ENCODE peak calls at places on chromosomes 7 and 10, in nine cellular contexts. One of them, this sample, is unnamed.

GRCh38 chr7:75559355-75559986 is 67.4 kb downstream of the SPDYE5 start:
- DNase-seq in esophagus muscularis mucosa: no peak
- DNase-seq in right atrium auricular region: no peak
- DNase-seq in trophoblast cell: peak; percentile 88
- DNase-seq in CD4-positive, CD25-positive, alpha-beta regulatory T cell: no peak
- DNase-seq in DND-41: no peak
- DNase-seq in CD4-positive, alpha-beta memory T cell: no peak
- DNase-seq in pancreas: no peak
- DNase-seq in aorta: no peak
- DNase-seq in this sample: no peak

GRCh38 chr10:89940076-89940475 is 238.7 kb downstream of the KIF20B start:
- DNase-seq in CD4-positive, alpha-beta memory T cell: no peak
- DNase-seq in aorta: no peak
- DNase-seq in right atrium auricular region: no peak
- DNase-seq in CD4-positive, CD25-positive, alpha-beta regulatory T cell: no peak
- DNase-seq in trophoblast cell: no peak
- DNase-seq in esophagus muscularis mucosa: no peak
- DNase-seq in pancreas: no peak
- DNase-seq in DND-41: no peak
- DNase-seq in this sample: no peak

GRCh38 chr7:130421685-130422084 is 19.1 kb downstream of the CEP41 start:
- DNase-seq in CD4-positive, alpha-beta memory T cell: no peak
- DNase-seq in esophagus muscularis mucosa: no peak
- DNase-seq in trophoblast cell: no peak
- DNase-seq in right atrium auricular region: no peak
- DNase-seq in pancreas: no peak
- DNase-seq in CD4-positive, CD25-positive, alpha-beta regulatory T cell: no peak
- DNase-seq in aorta: no peak
- DNase-seq in DND-41: no peak
- DNase-seq in this sample: no peak

GRCh38 chr10:11249134-11249533 is 231.5 kb downstream of the CELF2 start:
- DNase-seq in CD4-positive, CD25-positive, alpha-beta regulatory T cell: no peak
- DNase-seq in pancreas: no peak
- DNase-seq in CD4-positive, alpha-beta memory T cell: no peak
- DNase-seq in esophagus muscularis mucosa: no peak
- DNase-seq in right atrium auricular region: no peak
- DNase-seq in trophoblast cell: no peak
- DNase-seq in aorta: no peak
- DNase-seq in DND-41: no peak
- DNase-seq in this sample: no peak

GRCh38 chr7:139797607-139798006 is 19.8 kb upstream of the HIPK2 start:
- DNase-seq in trophoblast cell: no peak
- DNase-seq in CD4-positive, CD25-positive, alpha-beta regulatory T cell: no peak
- DNase-seq in aorta: no peak
- DNase-seq in CD4-positive, alpha-beta memory T cell: no peak
- DNase-seq in right atrium auricular region: no peak
- DNase-seq in esophagus muscularis mucosa: no peak
- DNase-seq in pancreas: no peak
- DNase-seq in DND-41: no peak
- DNase-seq in this sample: no peak

GRCh38 chr10:92239600-92240288 is 51.1 kb downstream of the CPEB3 start:
- DNase-seq in esophagus muscularis mucosa: no peak
- DNase-seq in aorta: peak; percentile 87
- DNase-seq in right atrium auricular region: no peak
- DNase-seq in trophoblast cell: peak; percentile 18
- DNase-seq in CD4-positive, alpha-beta memory T cell: peak; percentile 48
- DNase-seq in pancreas: peak; percentile 83
- DNase-seq in CD4-positive, CD25-positive, alpha-beta regulatory T cell: peak; percentile 2
- DNase-seq in DND-41: peak; percentile 42
- DNase-seq in this sample: peak; percentile 30

GRCh38 chr7:103532955-103533354 is 86.9 kb upstream of the SLC26A5 start:
- DNase-seq in pancreas: no peak
- DNase-seq in CD4-positive, CD25-positive, alpha-beta regulatory T cell: no peak
- DNase-seq in DND-41: no peak
- DNase-seq in esophagus muscularis mucosa: no peak
- DNase-seq in trophoblast cell: no peak
- DNase-seq in CD4-positive, alpha-beta memory T cell: no peak
- DNase-seq in right atrium auricular region: no peak
- DNase-seq in aorta: no peak
- DNase-seq in this sample: no peak

GRCh38 chr10:72316748-72317435 is 37.8 kb downstream of the DNAJB12 start:
- DNase-seq in esophagus muscularis mucosa: no peak
- DNase-seq in aorta: no peak
- DNase-seq in CD4-positive, alpha-beta memory T cell: peak; percentile 59
- DNase-seq in trophoblast cell: no peak
- DNase-seq in pancreas: peak; percentile 89
- DNase-seq in CD4-positive, CD25-positive, alpha-beta regulatory T cell: no peak
- DNase-seq in DND-41: peak; percentile 88
- DNase-seq in right atrium auricular region: no peak
- DNase-seq in this sample: peak; percentile 56

GRCh38 chr7:157683251-157684156 is 346.7 kb downstream of the DNAJB6 start:
- DNase-seq in CD4-positive, alpha-beta memory T cell: no peak
- DNase-seq in aorta: no peak
- DNase-seq in DND-41: peak; percentile 2
- DNase-seq in pancreas: peak; percentile 45
- DNase-seq in esophagus muscularis mucosa: no peak
- DNase-seq in trophoblast cell: no peak
- DNase-seq in CD4-positive, CD25-positive, alpha-beta regulatory T cell: no peak
- DNase-seq in right atrium auricular region: no peak
- DNase-seq in this sample: no peak

GRCh38 chr7:38306914-38307313 is 33.5 kb upstream of the TARP start:
- DNase-seq in pancreas: no peak
- DNase-seq in aorta: no peak
- DNase-seq in trophoblast cell: no peak
- DNase-seq in right atrium auricular region: no peak
- DNase-seq in CD4-positive, alpha-beta memory T cell: peak; percentile 50
- DNase-seq in CD4-positive, CD25-positive, alpha-beta regulatory T cell: no peak
- DNase-seq in DND-41: no peak
- DNase-seq in esophagus muscularis mucosa: no peak
- DNase-seq in this sample: no peak

GRCh38 chr7:45687721-45688120 is 113.6 kb downstream of the ADCY1 start:
- DNase-seq in DND-41: no peak
- DNase-seq in aorta: peak; percentile 46
- DNase-seq in trophoblast cell: no peak
- DNase-seq in right atrium auricular region: peak; percentile 23
- DNase-seq in esophagus muscularis mucosa: peak; percentile 82
- DNase-seq in CD4-positive, CD25-positive, alpha-beta regulatory T cell: no peak
- DNase-seq in pancreas: no peak
- DNase-seq in CD4-positive, alpha-beta memory T cell: no peak
- DNase-seq in this sample: no peak

GRCh38 chr10:47322300-47323061 is at the start of gene GDF2:
- DNase-seq in CD4-positive, alpha-beta memory T cell: no peak
- DNase-seq in aorta: peak; percentile 69
- DNase-seq in esophagus muscularis mucosa: no peak
- DNase-seq in CD4-positive, CD25-positive, alpha-beta regulatory T cell: no peak
- DNase-seq in pancreas: no peak
- DNase-seq in DND-41: no peak
- DNase-seq in trophoblast cell: no peak
- DNase-seq in right atrium auricular region: no peak
- DNase-seq in this sample: no peak

GRCh38 chr10:31838709-31839108 is 89.9 kb downstream of the ARHGAP12 start:
- DNase-seq in CD4-positive, CD25-positive, alpha-beta regulatory T cell: no peak
- DNase-seq in aorta: no peak
- DNase-seq in CD4-positive, alpha-beta memory T cell: no peak
- DNase-seq in esophagus muscularis mucosa: no peak
- DNase-seq in pancreas: no peak
- DNase-seq in right atrium auricular region: no peak
- DNase-seq in trophoblast cell: no peak
- DNase-seq in DND-41: no peak
- DNase-seq in this sample: no peak

GRCh38 chr10:107148906-107149305 is 15.6 kb downstream of the SORCS1 start:
- DNase-seq in right atrium auricular region: no peak
- DNase-seq in CD4-positive, alpha-beta memory T cell: no peak
- DNase-seq in DND-41: no peak
- DNase-seq in aorta: no peak
- DNase-seq in trophoblast cell: no peak
- DNase-seq in esophagus muscularis mucosa: no peak
- DNase-seq in pancreas: no peak
- DNase-seq in CD4-positive, CD25-positive, alpha-beta regulatory T cell: no peak
- DNase-seq in this sample: no peak

GRCh38 chr10:107139237-107139636 is 25.3 kb downstream of the SORCS1 start:
- DNase-seq in aorta: no peak
- DNase-seq in CD4-positive, CD25-positive, alpha-beta regulatory T cell: no peak
- DNase-seq in CD4-positive, alpha-beta memory T cell: no peak
- DNase-seq in esophagus muscularis mucosa: no peak
- DNase-seq in pancreas: no peak
- DNase-seq in trophoblast cell: no peak
- DNase-seq in DND-41: no peak
- DNase-seq in right atrium auricular region: no peak
- DNase-seq in this sample: no peak

GRCh38 chr10:107141539-107142061 is 22.9 kb downstream of the SORCS1 start:
- DNase-seq in CD4-positive, CD25-positive, alpha-beta regulatory T cell: no peak
- DNase-seq in aorta: no peak
- DNase-seq in pancreas: no peak
- DNase-seq in right atrium auricular region: no peak
- DNase-seq in trophoblast cell: no peak
- DNase-seq in esophagus muscularis mucosa: no peak
- DNase-seq in CD4-positive, alpha-beta memory T cell: no peak
- DNase-seq in DND-41: no peak
- DNase-seq in this sample: no peak

DNA sequence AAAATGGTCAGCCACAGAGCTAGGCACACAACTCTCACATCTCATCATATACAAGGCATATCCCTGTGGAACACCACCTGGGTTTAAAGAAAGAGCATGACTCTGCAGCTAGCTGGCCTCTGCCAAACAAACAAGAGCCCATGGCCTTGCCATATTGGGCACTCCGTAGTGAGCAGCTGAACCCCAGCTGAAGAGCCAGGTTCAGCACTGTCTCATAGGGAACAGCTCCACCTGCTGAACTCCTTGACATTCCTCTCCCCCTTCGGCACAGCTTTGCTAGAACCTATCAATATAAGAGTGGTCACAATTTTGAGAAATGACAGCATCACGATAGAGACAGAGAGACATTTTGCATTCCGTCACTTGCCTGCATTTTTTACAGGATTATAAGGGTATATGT is 20.0 kb downstream of the SORCS1 start:
- DNase-seq in esophagus muscularis mucosa: no peak
- DNase-seq in aorta: no peak
- DNase-seq in CD4-positive, CD25-positive, alpha-beta regulatory T cell: no peak
- DNase-seq in pancreas: no peak
- DNase-seq in CD4-positive, alpha-beta memory T cell: no peak
- DNase-seq in DND-41: no peak
- DNase-seq in trophoblast cell: no peak
- DNase-seq in right atrium auricular region: no peak
- DNase-seq in this sample: no peak
- H3K9me3 ChIP-seq in esophagus muscularis mucosa: no peaks in the 10 kb centered on the region
- H3K9me3 ChIP-seq in aorta: peaks cover 2% of the 10 kb centered on the region
- H3K9me3 ChIP-seq in CD4-positive, CD25-positive, alpha-beta regulatory T cell: no peaks in the 10 kb centered on the region
- H3K9me3 ChIP-seq in pancreas: no peaks in the 10 kb centered on the region
- H3K9me3 ChIP-seq in CD4-positive, alpha-beta memory T cell: no peaks in the 10 kb centered on the region
- H3K9me3 ChIP-seq in DND-41: no peaks in the 10 kb centered on the region
- H3K9me3 ChIP-seq in trophoblast cell: no peaks in the 10 kb centered on the region
- H3K9me3 ChIP-seq in right atrium auricular region: no peaks in the 10 kb centered on the region
- H3K9me3 ChIP-seq in this sample: no peaks in the 10 kb centered on the region

GRCh38 chr7:101624246-101625000 is 4.7 kb downstream of the MYL10 start:
- DNase-seq in aorta: no peak
- DNase-seq in DND-41: no peak
- DNase-seq in CD4-positive, alpha-beta memory T cell: no peak
- DNase-seq in right atrium auricular region: no peak
- DNase-seq in CD4-positive, CD25-positive, alpha-beta regulatory T cell: no peak
- DNase-seq in trophoblast cell: no peak
- DNase-seq in pancreas: no peak
- DNase-seq in esophagus muscularis mucosa: no peak
- DNase-seq in this sample: no peak

GRCh38 chr7:101628522-101628921 is 574 bp downstream of the MYL10 start:
- DNase-seq in pancreas: no peak
- DNase-seq in CD4-positive, alpha-beta memory T cell: no peak
- DNase-seq in DND-41: no peak
- DNase-seq in trophoblast cell: no peak
- DNase-seq in right atrium auricular region: no peak
- DNase-seq in CD4-positive, CD25-positive, alpha-beta regulatory T cell: no peak
- DNase-seq in esophagus muscularis mucosa: no peak
- DNase-seq in aorta: no peak
- DNase-seq in this sample: no peak

GRCh38 chr7:101626069-101626671 is 2.9 kb downstream of the MYL10 start:
- DNase-seq in esophagus muscularis mucosa: no peak
- DNase-seq in CD4-positive, alpha-beta memory T cell: no peak
- DNase-seq in DND-41: no peak
- DNase-seq in pancreas: no peak
- DNase-seq in right atrium auricular region: no peak
- DNase-seq in aorta: no peak
- DNase-seq in trophoblast cell: peak; percentile 24
- DNase-seq in CD4-positive, CD25-positive, alpha-beta regulatory T cell: no peak
- DNase-seq in this sample: no peak

GRCh38 chr7:101625076-101625914 is 3.8 kb downstream of the MYL10 start:
- DNase-seq in esophagus muscularis mucosa: no peak
- DNase-seq in DND-41: no peak
- DNase-seq in right atrium auricular region: no peak
- DNase-seq in pancreas: no peak
- DNase-seq in aorta: no peak
- DNase-seq in CD4-positive, CD25-positive, alpha-beta regulatory T cell: no peak
- DNase-seq in CD4-positive, alpha-beta memory T cell: no peak
- DNase-seq in trophoblast cell: no peak
- DNase-seq in this sample: no peak

GRCh38 chr7:101626758-101627157 is 2.3 kb downstream of the MYL10 start:
- DNase-seq in right atrium auricular region: no peak
- DNase-seq in trophoblast cell: no peak
- DNase-seq in aorta: no peak
- DNase-seq in esophagus muscularis mucosa: no peak
- DNase-seq in DND-41: no peak
- DNase-seq in CD4-positive, CD25-positive, alpha-beta regulatory T cell: no peak
- DNase-seq in CD4-positive, alpha-beta memory T cell: no peak
- DNase-seq in pancreas: no peak
- DNase-seq in this sample: peak; percentile 16
- H3K4me1 ChIP-seq in right atrium auricular region: no peaks in the 10 kb centered on the region
- H3K4me1 ChIP-seq in trophoblast cell: peaks cover 26% of the 10 kb centered on the region
- H3K4me1 ChIP-seq in aorta: no peaks in the 10 kb centered on the region
- H3K4me1 ChIP-seq in esophagus muscularis mucosa: peaks cover 3% of the 10 kb centered on the region
- H3K4me1 ChIP-seq in DND-41: no peaks in the 10 kb centered on the region
- H3K4me1 ChIP-seq in CD4-positive, CD25-positive, alpha-beta regulatory T cell: no peaks in the 10 kb centered on the region
- H3K4me1 ChIP-seq in CD4-positive, alpha-beta memory T cell: no peaks in the 10 kb centered on the region
- H3K4me1 ChIP-seq in pancreas: no peaks in the 10 kb centered on the region
- H3K4me1 ChIP-seq in this sample: no peaks in the 10 kb centered on the region

DNA sequence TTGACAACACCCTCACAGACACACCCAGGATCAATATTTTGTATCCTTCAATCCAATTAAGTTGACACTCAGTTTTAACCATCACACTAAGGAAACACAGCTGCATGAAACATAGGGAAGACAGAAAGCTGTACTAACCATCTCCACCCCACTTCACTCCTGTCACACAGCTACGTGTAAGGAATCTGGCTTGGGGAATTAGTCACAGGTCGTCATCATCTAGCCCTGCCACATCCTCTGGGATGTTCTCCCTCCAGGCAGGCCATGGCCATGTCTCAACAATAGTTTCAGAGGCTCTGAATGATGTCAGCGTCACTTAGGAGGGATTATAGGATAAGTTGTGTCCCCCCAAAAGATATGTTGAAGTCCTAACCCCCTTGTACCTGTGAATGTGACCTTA is 10.8 kb upstream of the SEMA3C start:
- DNase-seq in trophoblast cell: no peak
- DNase-seq in esophagus muscularis mucosa: no peak
- DNase-seq in CD4-positive, alpha-beta memory T cell: no peak
- DNase-seq in pancreas: no peak
- DNase-seq in DND-41: no peak
- DNase-seq in right atrium auricular region: no peak
- DNase-seq in aorta: no peak
- DNase-seq in CD4-positive, CD25-positive, alpha-beta regulatory T cell: no peak
- DNase-seq in this sample: no peak
- H3K4me3 ChIP-seq in trophoblast cell: no peak overlapping the region
- H3K4me3 ChIP-seq in esophagus muscularis mucosa: no peak overlapping the region
- H3K4me3 ChIP-seq in CD4-positive, alpha-beta memory T cell: no peak overlapping the region
- H3K4me3 ChIP-seq in pancreas: no peak overlapping the region
- H3K4me3 ChIP-seq in DND-41: no peak overlapping the region
- H3K4me3 ChIP-seq in right atrium auricular region: no peak overlapping the region
- H3K4me3 ChIP-seq in aorta: no peak overlapping the region
- H3K4me3 ChIP-seq in CD4-positive, CD25-positive, alpha-beta regulatory T cell: no peak overlapping the region
- H3K4me3 ChIP-seq in this sample: no peak overlapping the region

GRCh38 chr10:18557960-18558359 is 93.4 kb downstream of the NSUN6 start:
- DNase-seq in CD4-positive, alpha-beta memory T cell: no peak
- DNase-seq in right atrium auricular region: no peak
- DNase-seq in CD4-positive, CD25-positive, alpha-beta regulatory T cell: no peak
- DNase-seq in trophoblast cell: no peak
- DNase-seq in aorta: no peak
- DNase-seq in esophagus muscularis mucosa: no peak
- DNase-seq in pancreas: no peak
- DNase-seq in DND-41: no peak
- DNase-seq in this sample: no peak
- H3K9me3 ChIP-seq in CD4-positive, alpha-beta memory T cell: no peaks in the 10 kb centered on the region
- H3K9me3 ChIP-seq in right atrium auricular region: no peaks in the 10 kb centered on the region
- H3K9me3 ChIP-seq in CD4-positive, CD25-positive, alpha-beta regulatory T cell: peaks cover 3% of the 10 kb centered on the region
- H3K9me3 ChIP-seq in trophoblast cell: no peaks in the 10 kb centered on the region
- H3K9me3 ChIP-seq in aorta: no peaks in the 10 kb centered on the region
- H3K9me3 ChIP-seq in esophagus muscularis mucosa: no peaks in the 10 kb centered on the region
- H3K9me3 ChIP-seq in pancreas: no peaks in the 10 kb centered on the region
- H3K9me3 ChIP-seq in DND-41: peaks cover 36% of the 10 kb centered on the region
- H3K9me3 ChIP-seq in this sample: no peaks in the 10 kb centered on the region

This sample was measured in CD8-positive, alpha-beta memory T cell.